ENCODE peak calls at places on chromosomes 4 and X, in eight cellular contexts. Y is brain microvascular endothelial cell, S is SK-N-SH, X is astrocyte, N is heart right ventricle, C is right atrium auricular region, D is fibroblast of lung, Z is hepatocyte. O is an unnamed sample.

GRCh38 chrX:134736351-134736750 is 78.1 kb upstream of the PLAC1 start:
- DNase-seq in D (no peak), N (no peak), S (no peak), Z (no peak), Y (no peak), X (no peak), C (no peak), O (peak; percentile 80)

GRCh38 chr4:166501941-166502382 is 628.9 kb downstream of the TLL1 start:
- DNase-seq in X (no peak), Z (peak; percentile 62), S (peak; percentile 38), Y (peak; percentile 26), N (no peak), C (no peak), D (peak; percentile 9), O (no peak)

GRCh38 chr4:100511906-100512305 is 5.9 kb downstream of the EMCN start:
- DNase-seq in N (no peak), C (no peak), Z (no peak), X (no peak), D (no peak), S (no peak), Y (no peak), O (no peak)

GRCh38 chr4:40228497-40229365 is 31.9 kb downstream of the RHOH start:
- DNase-seq in N (no peak), D (no peak), Y (no peak), Z (no peak), S (no peak), C (no peak), X (no peak), O (peak; percentile 11)

GRCh38 chrX:64093761-64094160 is 111.7 kb downstream of the AMER1 start:
- DNase-seq in N (no peak), D (no peak), S (peak; percentile 5), X (no peak), Z (no peak), C (no peak), Y (peak; percentile 4), O (peak; percentile 51)

GRCh38 chr4:139922625-139923024 is 231.4 kb downstream of the MAML3 start:
- DNase-seq in X (peak; percentile 43), Y (no peak), N (peak; percentile 24), D (peak; percentile 64), Z (no peak), S (no peak), C (no peak), O (no peak)

GRCh38 chr4:98680806-98681205 is 22.4 kb upstream of the TSPAN5 start:
- DNase-seq in Z (no peak), D (peak; percentile 56), C (no peak), Y (no peak), S (no peak), X (peak; percentile 49), N (no peak), O (no peak)

GRCh38 chr4:127503111-127503510 is 129.6 kb upstream of the INTU start:
- DNase-seq in N (no peak), X (peak; percentile 49), S (no peak), Y (no peak), C (no peak), D (peak; percentile 59), Z (no peak), O (no peak)

GRCh38 chrX:154508346-154508745 is 7.7 kb downstream of the FAM3A start:
- DNase-seq in Z (no peak), X (no peak), C (no peak), D (no peak), S (no peak), N (no peak), Y (no peak), O (no peak)

GRCh38 chr4:3252480-3252828 is 3.5 kb downstream of the MSANTD1 start:
- DNase-seq in S (no peak), N (no peak), X (no peak), D (no peak), C (no peak), Y (no peak), Z (no peak), O (no peak)

GRCh38 chr4:176451441-176451840 is 131.7 kb downstream of the SPCS3 start:
- DNase-seq in Z (no peak), N (no peak), D (no peak), Y (no peak), C (no peak), X (no peak), S (no peak), O (no peak)
- H3K27ac ChIP-seq in Z (no peak overlapping the region), N (no peak overlapping the region), D (no peak overlapping the region), Y (no peak overlapping the region), C (no peak overlapping the region), X (no peak overlapping the region), S (no peak overlapping the region), O (no peak overlapping the region)

GRCh38 chr4:39044364-39044946 is 12.2 kb upstream of the TMEM156 start:
- DNase-seq in C (peak; percentile 90), Z (peak; percentile 95), N (peak; percentile 96), D (peak; percentile 81), S (peak; percentile 95), X (peak; percentile 70), Y (peak; percentile 97), O (peak; percentile 97)

GRCh38 chr4:39043697-39044363 is 11.6 kb upstream of the TMEM156 start:
- DNase-seq in S (peak; percentile 34), Y (peak; percentile 66), C (no peak), X (peak; percentile 24), D (no peak), N (peak; percentile 43), Z (peak; percentile 14), O (peak; percentile 20)

GRCh38 chr4:39044947-39045734 is 12.9 kb upstream of the TMEM156 start:
- DNase-seq in X (no peak), Z (no peak), C (no peak), Y (no peak), N (peak; percentile 15), D (no peak), S (peak; percentile 82), O (peak; percentile 61)

GRCh38 chr4:39043058-39043696 is 11.0 kb upstream of the TMEM156 start:
- DNase-seq in X (peak; percentile 66), D (peak; percentile 65), Z (peak; percentile 36), N (no peak), Y (peak; percentile 49), S (no peak), C (no peak), O (peak; percentile 34)

DNA sequence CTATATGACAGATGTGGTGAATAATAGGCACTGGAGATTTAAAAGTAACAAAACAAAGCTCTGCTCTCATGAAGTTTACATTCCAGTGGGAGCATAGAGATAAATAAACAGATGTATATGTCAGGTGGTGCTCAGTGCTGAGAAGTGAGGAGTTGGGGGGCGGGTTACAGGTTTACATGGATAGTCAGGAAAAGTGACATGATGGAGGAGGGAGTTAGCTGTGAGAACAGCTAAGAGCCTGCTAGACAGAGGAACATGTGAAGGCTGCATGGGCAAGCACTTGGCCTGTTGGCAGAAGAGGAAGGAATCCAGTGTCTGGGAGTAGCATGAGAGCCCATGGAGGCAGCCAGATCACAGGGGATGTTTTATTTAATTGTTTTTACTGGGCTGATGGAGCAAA is 10.2 kb upstream of the TMEM156 start:
- DNase-seq in X (no peak), D (no peak), S (no peak), C (no peak), N (no peak), Y (no peak), Z (no peak), O (no peak)
- H3K27ac ChIP-seq in X (peak overlapping the region; percentile 86), D (no peak overlapping the region), S (no peak overlapping the region), C (peak overlapping the region; percentile 85), N (peak overlapping the region; percentile 95), Y (peak overlapping the region; percentile 99), Z (peak overlapping the region; percentile 96), O (no peak overlapping the region)

GRCh38 chr4:168856312-168856711 is 153.7 kb downstream of the CBR4 start:
- DNase-seq in S (no peak), C (no peak), Z (no peak), X (peak; percentile 97), Y (peak; percentile 94), N (no peak), D (peak; percentile 96), O (peak; percentile 85)
- H3K27ac ChIP-seq in S (peak overlapping the region; percentile 85), C (peak overlapping the region; percentile 77), Z (no peak overlapping the region), X (peak overlapping the region; percentile 95), Y (peak overlapping the region; percentile 85), N (peak overlapping the region; percentile 82), D (peak overlapping the region; percentile 73), O (peak overlapping the region; percentile 97)

DNA sequence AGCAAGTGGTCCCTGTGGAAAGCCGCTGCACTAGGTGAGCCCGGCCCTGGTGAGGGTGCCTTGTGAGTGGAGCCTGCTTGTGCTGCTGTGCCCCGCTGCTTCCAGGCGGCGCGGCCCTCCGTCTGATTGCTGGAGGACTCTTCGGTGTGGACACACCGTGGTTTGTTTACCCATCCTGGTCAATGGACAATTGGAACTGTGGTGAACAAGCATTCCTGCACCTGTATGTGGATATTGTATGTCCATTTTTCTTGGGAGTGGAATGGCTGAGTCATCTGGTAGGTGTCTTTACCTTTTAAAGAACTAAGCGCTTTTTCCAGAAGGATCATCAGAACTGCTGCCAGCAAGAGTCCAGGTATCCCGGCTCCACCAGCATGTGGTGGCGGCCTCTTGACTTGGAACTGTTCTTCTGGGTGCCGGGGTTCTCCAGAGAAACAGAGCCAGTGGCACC is 15.6 kb downstream of the MAEA start:
- DNase-seq in C (no peak), X (no peak), D (no peak), N (no peak), Y (no peak), S (no peak), Z (no peak), O (no peak)
- H3K27ac ChIP-seq in C (no peak overlapping the region), X (no peak overlapping the region), D (no peak overlapping the region), N (no peak overlapping the region), Y (no peak overlapping the region), S (no peak overlapping the region), Z (peak overlapping the region; percentile 73), O (no peak overlapping the region)

DNA sequence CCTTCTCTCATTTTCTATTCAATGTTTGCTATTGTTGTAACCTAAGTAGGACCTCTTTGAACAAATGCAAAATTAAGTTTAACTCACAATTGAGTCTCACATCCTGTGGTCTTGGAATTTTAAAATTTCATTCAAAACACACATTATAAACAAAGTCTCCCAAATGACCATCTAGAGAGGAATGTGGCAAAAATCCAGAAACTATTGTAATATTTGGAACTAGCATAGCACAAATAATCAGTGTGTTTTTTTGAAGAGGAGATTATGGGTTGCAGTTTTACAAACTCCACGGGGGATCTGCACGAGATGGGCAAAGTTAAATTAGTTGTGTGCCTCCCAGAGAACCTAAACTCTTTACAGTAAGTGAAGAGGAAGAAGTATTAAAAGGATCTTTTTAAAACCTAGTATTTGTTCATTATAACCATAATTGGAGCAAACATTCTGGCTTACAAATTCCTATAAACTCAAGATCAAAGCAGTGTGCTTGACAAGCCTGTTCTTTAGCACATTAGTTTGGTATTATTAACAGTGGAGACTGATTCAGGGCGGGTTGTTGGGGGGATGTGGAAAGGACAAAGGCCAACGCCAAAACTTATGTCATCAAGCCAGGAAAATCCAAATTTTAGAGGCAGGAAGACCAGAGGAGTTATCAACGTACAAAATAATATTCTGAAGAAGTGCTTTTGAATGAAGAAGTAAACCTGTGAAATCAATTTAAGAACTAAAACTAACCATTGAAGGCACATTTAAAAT is 22.4 kb upstream of the RBPJ start:
- DNase-seq in C (no peak), S (no peak), X (peak; percentile 65), D (peak; percentile 75), Z (no peak), N (no peak), Y (no peak), O (peak; percentile 87)
- H3K27ac ChIP-seq in C (no peak overlapping the region), S (no peak overlapping the region), X (no peak overlapping the region), D (peak overlapping the region; percentile 50), Z (no peak overlapping the region), N (no peak overlapping the region), Y (peak overlapping the region; percentile 21), O (peak overlapping the region; percentile 77)

O was measured in SJCRH30.